ENCODE peak calls at places on chromosomes 11 and 22, in eight cellular contexts. One of them, this sample, is unnamed.

GRCh38 chr11:2383823-2384722 is 7.0 kb downstream of the CD81 start:
- DNase-seq in psoas muscle: peak; percentile 32
- DNase-seq in stomach: no peak
- DNase-seq in tibial nerve: no peak
- DNase-seq in right atrium auricular region: no peak
- DNase-seq in small intestine: peak; percentile 40
- DNase-seq in GM23338: peak; percentile 69
- DNase-seq in right lobe of liver: peak; percentile 39
- DNase-seq in this sample: peak; percentile 56

GRCh38 chr11:123624974-123625373 is 29.4 kb downstream of the SCN3B start:
- DNase-seq in psoas muscle: no peak
- DNase-seq in stomach: no peak
- DNase-seq in tibial nerve: no peak
- DNase-seq in right atrium auricular region: no peak
- DNase-seq in small intestine: no peak
- DNase-seq in GM23338: no peak
- DNase-seq in right lobe of liver: no peak
- DNase-seq in this sample: no peak

GRCh38 chr11:34811858-34812257 is 104.3 kb downstream of the APIP start:
- DNase-seq in psoas muscle: no peak
- DNase-seq in stomach: no peak
- DNase-seq in tibial nerve: no peak
- DNase-seq in right atrium auricular region: no peak
- DNase-seq in small intestine: no peak
- DNase-seq in GM23338: no peak
- DNase-seq in right lobe of liver: no peak
- DNase-seq in this sample: no peak

GRCh38 chr11:26730711-26731460 is 9.0 kb upstream of the SLC5A12 start:
- DNase-seq in psoas muscle: no peak
- DNase-seq in stomach: no peak
- DNase-seq in tibial nerve: no peak
- DNase-seq in right atrium auricular region: no peak
- DNase-seq in small intestine: peak; percentile 77
- DNase-seq in GM23338: no peak
- DNase-seq in right lobe of liver: no peak
- DNase-seq in this sample: no peak

GRCh38 chr22:50705219-50705691 is 32.6 kb downstream of the SHANK3 start:
- DNase-seq in psoas muscle: no peak
- DNase-seq in stomach: peak; percentile 33
- DNase-seq in tibial nerve: no peak
- DNase-seq in right atrium auricular region: no peak
- DNase-seq in small intestine: no peak
- DNase-seq in GM23338: peak; percentile 97
- DNase-seq in right lobe of liver: peak; percentile 64
- DNase-seq in this sample: peak; percentile 66

GRCh38 chr22:41260871-41261270 is 20.1 kb upstream of the CHADL start:
- DNase-seq in psoas muscle: no peak
- DNase-seq in stomach: no peak
- DNase-seq in tibial nerve: no peak
- DNase-seq in right atrium auricular region: peak; percentile 72
- DNase-seq in small intestine: no peak
- DNase-seq in GM23338: no peak
- DNase-seq in right lobe of liver: no peak
- DNase-seq in this sample: no peak

GRCh38 chr11:59191899-59192298 is 20.0 kb downstream of the DTX4 start:
- DNase-seq in psoas muscle: no peak
- DNase-seq in stomach: no peak
- DNase-seq in tibial nerve: no peak
- DNase-seq in right atrium auricular region: no peak
- DNase-seq in small intestine: no peak
- DNase-seq in GM23338: no peak
- DNase-seq in right lobe of liver: no peak
- DNase-seq in this sample: no peak

GRCh38 chr11:1223346-1224108 is 661 bp downstream of the MUC5B start:
- DNase-seq in psoas muscle: peak; percentile 6
- DNase-seq in stomach: no peak
- DNase-seq in tibial nerve: no peak
- DNase-seq in right atrium auricular region: no peak
- DNase-seq in small intestine: no peak
- DNase-seq in GM23338: no peak
- DNase-seq in right lobe of liver: peak; percentile 11
- DNase-seq in this sample: peak; percentile 51

GRCh38 chr22:32644252-32645100 is 157.0 kb upstream of the TIMP3 start:
- DNase-seq in psoas muscle: peak; percentile 57
- DNase-seq in stomach: peak; percentile 40
- DNase-seq in tibial nerve: peak; percentile 23
- DNase-seq in right atrium auricular region: peak; percentile 78
- DNase-seq in small intestine: peak; percentile 34
- DNase-seq in GM23338: peak; percentile 36
- DNase-seq in right lobe of liver: peak; percentile 75
- DNase-seq in this sample: no peak

GRCh38 chr11:926341-926916 is 759 bp downstream of the AP2A2 start:
- DNase-seq in psoas muscle: peak; percentile 60
- DNase-seq in stomach: no peak
- DNase-seq in tibial nerve: no peak
- DNase-seq in right atrium auricular region: peak; percentile 75
- DNase-seq in small intestine: peak; percentile 77
- DNase-seq in GM23338: no peak
- DNase-seq in right lobe of liver: no peak
- DNase-seq in this sample: no peak

GRCh38 chr11:35615911-35616900 is 2.1 kb upstream of the FJX1 start:
- DNase-seq in psoas muscle: no peak
- DNase-seq in stomach: no peak
- DNase-seq in tibial nerve: no peak
- DNase-seq in right atrium auricular region: no peak
- DNase-seq in small intestine: peak; percentile 53
- DNase-seq in GM23338: peak; percentile 62
- DNase-seq in right lobe of liver: no peak
- DNase-seq in this sample: peak; percentile 16

GRCh38 chr22:25482091-25482760 is 82.2 kb upstream of the GRK3 start:
- DNase-seq in psoas muscle: no peak
- DNase-seq in stomach: no peak
- DNase-seq in tibial nerve: no peak
- DNase-seq in right atrium auricular region: no peak
- DNase-seq in small intestine: no peak
- DNase-seq in GM23338: peak; percentile 31
- DNase-seq in right lobe of liver: no peak
- DNase-seq in this sample: peak; percentile 30

GRCh38 chr11:94804874-94805273 is 36.7 kb downstream of the AMOTL1 start:
- DNase-seq in psoas muscle: no peak
- DNase-seq in stomach: no peak
- DNase-seq in tibial nerve: no peak
- DNase-seq in right atrium auricular region: no peak
- DNase-seq in small intestine: no peak
- DNase-seq in GM23338: no peak
- DNase-seq in right lobe of liver: no peak
- DNase-seq in this sample: no peak

GRCh38 chr11:63609971-63610580 is 4.2 kb downstream of the PLAAT3 start:
- DNase-seq in psoas muscle: no peak
- DNase-seq in stomach: peak; percentile 16
- DNase-seq in tibial nerve: no peak
- DNase-seq in right atrium auricular region: no peak
- DNase-seq in small intestine: no peak
- DNase-seq in GM23338: no peak
- DNase-seq in right lobe of liver: no peak
- DNase-seq in this sample: peak; percentile 18

GRCh38 chr11:63609536-63609935 is 4.7 kb downstream of the PLAAT3 start:
- DNase-seq in psoas muscle: peak; percentile 25
- DNase-seq in stomach: peak; percentile 33
- DNase-seq in tibial nerve: no peak
- DNase-seq in right atrium auricular region: no peak
- DNase-seq in small intestine: peak; percentile 85
- DNase-seq in GM23338: no peak
- DNase-seq in right lobe of liver: peak; percentile 76
- DNase-seq in this sample: peak; percentile 58

GRCh38 chr11:63611395-63611747 is 2.9 kb downstream of the PLAAT3 start:
- DNase-seq in psoas muscle: no peak
- DNase-seq in stomach: no peak
- DNase-seq in tibial nerve: no peak
- DNase-seq in right atrium auricular region: no peak
- DNase-seq in small intestine: no peak
- DNase-seq in GM23338: no peak
- DNase-seq in right lobe of liver: no peak
- DNase-seq in this sample: no peak

GRCh38 chr11:63612181-63612580 is 2.1 kb downstream of the PLAAT3 start:
- DNase-seq in psoas muscle: no peak
- DNase-seq in stomach: no peak
- DNase-seq in tibial nerve: no peak
- DNase-seq in right atrium auricular region: no peak
- DNase-seq in small intestine: no peak
- DNase-seq in GM23338: no peak
- DNase-seq in right lobe of liver: no peak
- DNase-seq in this sample: peak; percentile 11

GRCh38 chr11:63610604-63611394 is 3.4 kb downstream of the PLAAT3 start:
- DNase-seq in psoas muscle: no peak
- DNase-seq in stomach: peak; percentile 21
- DNase-seq in tibial nerve: no peak
- DNase-seq in right atrium auricular region: no peak
- DNase-seq in small intestine: no peak
- DNase-seq in GM23338: peak; percentile 85
- DNase-seq in right lobe of liver: no peak
- DNase-seq in this sample: peak; percentile 39
- H3K27me3 ChIP-seq in psoas muscle: no peaks in the 10 kb centered on the region
- H3K27me3 ChIP-seq in stomach: no peaks in the 10 kb centered on the region
- H3K27me3 ChIP-seq in tibial nerve: no peaks in the 10 kb centered on the region
- H3K27me3 ChIP-seq in right atrium auricular region: no peaks in the 10 kb centered on the region
- H3K27me3 ChIP-seq in small intestine: no peaks in the 10 kb centered on the region
- H3K27me3 ChIP-seq in GM23338: no peaks in the 10 kb centered on the region
- H3K27me3 ChIP-seq in right lobe of liver: no peaks in the 10 kb centered on the region
- H3K27me3 ChIP-seq in this sample: no peaks in the 10 kb centered on the region

GRCh38 chr11:46391186-46391577 is 394 bp downstream of the CHRM4 start:
- DNase-seq in psoas muscle: no peak
- DNase-seq in stomach: no peak
- DNase-seq in tibial nerve: no peak
- DNase-seq in right atrium auricular region: no peak
- DNase-seq in small intestine: no peak
- DNase-seq in GM23338: no peak
- DNase-seq in right lobe of liver: no peak
- DNase-seq in this sample: no peak
- H3K27me3 ChIP-seq in psoas muscle: peaks cover 55% of the 10 kb centered on the region
- H3K27me3 ChIP-seq in stomach: peaks cover 17% of the 10 kb centered on the region
- H3K27me3 ChIP-seq in tibial nerve: peaks cover 5% of the 10 kb centered on the region
- H3K27me3 ChIP-seq in right atrium auricular region: peaks cover 28% of the 10 kb centered on the region
- H3K27me3 ChIP-seq in small intestine: peaks cover 3% of the 10 kb centered on the region
- H3K27me3 ChIP-seq in GM23338: peaks cover 63% of the 10 kb centered on the region
- H3K27me3 ChIP-seq in right lobe of liver: peaks cover 7% of the 10 kb centered on the region
- H3K27me3 ChIP-seq in this sample: no peaks in the 10 kb centered on the region

DNA sequence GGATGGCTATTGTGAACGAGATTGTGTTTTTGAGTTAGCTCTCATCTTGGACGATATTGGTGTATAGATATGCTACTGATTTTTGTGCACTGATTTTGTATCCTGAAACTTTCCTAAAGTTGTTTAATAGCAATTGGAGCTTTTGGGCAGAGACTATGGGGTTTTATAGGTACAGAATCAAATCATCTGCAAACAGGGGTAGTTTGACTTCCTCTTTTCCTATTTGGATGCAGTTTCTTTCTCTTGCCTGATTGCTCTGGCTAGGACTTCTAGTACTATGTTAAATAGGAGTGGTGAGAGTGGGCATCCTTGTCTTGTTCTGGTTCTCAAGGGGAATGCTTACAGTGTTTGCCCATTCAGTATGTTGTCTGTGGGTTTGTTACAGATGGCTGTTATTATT is 8.9 kb upstream of the SCGB1D1 start:
- DNase-seq in psoas muscle: no peak
- DNase-seq in stomach: no peak
- DNase-seq in tibial nerve: no peak
- DNase-seq in right atrium auricular region: no peak
- DNase-seq in small intestine: no peak
- DNase-seq in GM23338: no peak
- DNase-seq in right lobe of liver: no peak
- DNase-seq in this sample: no peak
- H3K27me3 ChIP-seq in psoas muscle: peaks cover 7% of the 10 kb centered on the region
- H3K27me3 ChIP-seq in stomach: no peaks in the 10 kb centered on the region
- H3K27me3 ChIP-seq in tibial nerve: no peaks in the 10 kb centered on the region
- H3K27me3 ChIP-seq in right atrium auricular region: no peaks in the 10 kb centered on the region
- H3K27me3 ChIP-seq in small intestine: no peaks in the 10 kb centered on the region
- H3K27me3 ChIP-seq in GM23338: no peaks in the 10 kb centered on the region
- H3K27me3 ChIP-seq in right lobe of liver: no peaks in the 10 kb centered on the region
- H3K27me3 ChIP-seq in this sample: no peaks in the 10 kb centered on the region

GRCh38 chr11:64296830-64297721 is 3.1 kb upstream of the CATSPERZ start:
- DNase-seq in psoas muscle: no peak
- DNase-seq in stomach: no peak
- DNase-seq in tibial nerve: no peak
- DNase-seq in right atrium auricular region: no peak
- DNase-seq in small intestine: no peak
- DNase-seq in GM23338: peak; percentile 43
- DNase-seq in right lobe of liver: no peak
- DNase-seq in this sample: no peak
- H3K27me3 ChIP-seq in psoas muscle: peaks cover 87% of the 10 kb centered on the region
- H3K27me3 ChIP-seq in stomach: peaks cover 31% of the 10 kb centered on the region
- H3K27me3 ChIP-seq in tibial nerve: peaks cover 2% of the 10 kb centered on the region
- H3K27me3 ChIP-seq in right atrium auricular region: peaks cover 28% of the 10 kb centered on the region
- H3K27me3 ChIP-seq in small intestine: peaks cover 13% of the 10 kb centered on the region
- H3K27me3 ChIP-seq in GM23338: peaks cover 100% of the 10 kb centered on the region
- H3K27me3 ChIP-seq in right lobe of liver: no peaks in the 10 kb centered on the region
- H3K27me3 ChIP-seq in this sample: no peaks in the 10 kb centered on the region

GRCh38 chr22:29641052-29641780 is 37.8 kb downstream of the NF2 start:
- DNase-seq in psoas muscle: no peak
- DNase-seq in stomach: no peak
- DNase-seq in tibial nerve: no peak
- DNase-seq in right atrium auricular region: no peak
- DNase-seq in small intestine: peak; percentile 13
- DNase-seq in GM23338: no peak
- DNase-seq in right lobe of liver: no peak
- DNase-seq in this sample: no peak
- H3K27me3 ChIP-seq in psoas muscle: no peaks in the 10 kb centered on the region
- H3K27me3 ChIP-seq in stomach: no peaks in the 10 kb centered on the region
- H3K27me3 ChIP-seq in tibial nerve: no peaks in the 10 kb centered on the region
- H3K27me3 ChIP-seq in right atrium auricular region: no peaks in the 10 kb centered on the region
- H3K27me3 ChIP-seq in small intestine: no peaks in the 10 kb centered on the region
- H3K27me3 ChIP-seq in GM23338: no peaks in the 10 kb centered on the region
- H3K27me3 ChIP-seq in right lobe of liver: no peaks in the 10 kb centered on the region
- H3K27me3 ChIP-seq in this sample: no peaks in the 10 kb centered on the region

DNA sequence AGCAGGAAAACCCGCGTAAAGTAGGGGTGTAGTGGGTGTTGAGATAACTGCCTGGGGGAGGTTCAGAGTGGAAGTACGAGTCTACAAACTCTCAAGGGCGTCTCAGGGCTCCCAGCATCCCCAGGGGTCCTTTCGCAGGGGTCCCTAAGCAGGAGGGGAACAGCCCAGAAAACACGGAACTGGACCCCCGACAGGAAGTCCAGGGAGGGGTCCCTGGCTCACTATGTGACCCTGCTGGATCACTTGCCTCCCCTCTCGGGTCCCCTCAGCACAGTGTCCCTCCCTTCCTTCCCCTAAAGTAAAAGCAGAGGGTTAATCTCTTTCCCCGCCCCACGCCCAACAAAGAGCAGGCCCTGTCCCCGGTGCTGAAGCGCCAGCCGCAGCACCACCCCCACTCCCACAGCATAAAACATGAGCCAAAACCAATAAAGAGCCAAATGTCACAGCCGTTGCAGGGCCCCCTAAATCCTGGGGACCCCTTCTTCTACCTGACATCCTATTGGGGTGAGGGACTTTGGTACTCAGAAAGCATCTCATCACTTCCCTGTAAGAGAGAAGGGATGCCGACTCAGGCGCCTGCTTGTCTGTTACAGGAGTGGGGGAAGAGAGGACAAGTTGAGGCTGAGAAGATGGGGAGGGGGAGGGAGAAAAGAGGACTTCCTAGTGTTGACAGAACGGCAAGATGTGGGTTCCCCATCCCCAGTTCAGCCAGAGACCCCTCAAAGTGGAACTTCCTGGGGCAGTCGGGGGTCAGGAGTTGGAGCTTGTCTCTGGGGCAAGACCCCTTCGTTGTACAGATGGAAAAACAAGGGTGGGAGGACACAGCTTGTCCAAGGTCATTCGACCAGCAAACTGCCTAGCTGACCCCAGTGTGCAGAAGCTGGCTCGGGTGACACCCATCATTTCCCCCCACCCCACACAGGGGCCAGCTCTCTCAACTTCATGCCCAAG is 1.4 kb upstream of the NEFH start:
- DNase-seq in psoas muscle: no peak
- DNase-seq in stomach: no peak
- DNase-seq in tibial nerve: no peak
- DNase-seq in right atrium auricular region: no peak
- DNase-seq in small intestine: no peak
- DNase-seq in GM23338: peak; percentile 71
- DNase-seq in right lobe of liver: no peak
- DNase-seq in this sample: peak; percentile 55
- H3K27me3 ChIP-seq in psoas muscle: peaks cover 78% of the 10 kb centered on the region
- H3K27me3 ChIP-seq in stomach: peaks cover 25% of the 10 kb centered on the region
- H3K27me3 ChIP-seq in tibial nerve: peaks cover 4% of the 10 kb centered on the region
- H3K27me3 ChIP-seq in right atrium auricular region: peaks cover 24% of the 10 kb centered on the region
- H3K27me3 ChIP-seq in small intestine: no peaks in the 10 kb centered on the region
- H3K27me3 ChIP-seq in GM23338: peaks cover 56% of the 10 kb centered on the region
- H3K27me3 ChIP-seq in right lobe of liver: peaks cover 4% of the 10 kb centered on the region
- H3K27me3 ChIP-seq in this sample: no peaks in the 10 kb centered on the region

This sample was measured in testis.